ENCODE peak calls at places on chromosomes 4 and X, in six cellular contexts. B, D, Z, Q, E and U are unnamed samples.

GRCh38 chr4:134202557-134202956 is 968 bp upstream of the PABPC4L start:
- DNase-seq in B (no peak), D (no peak), Z (no peak), Q (no peak), E (no peak), U (no peak)

GRCh38 chr4:105923507-105924238 is 28.4 kb downstream of the NPNT start:
- DNase-seq in B (no peak), D (no peak), Z (no peak), Q (no peak), E (no peak), U (peak; percentile 53)

GRCh38 chr4:83112678-83113428 is 1.7 kb downstream of the PLAC8 start:
- DNase-seq in B (no peak), D (no peak), Z (no peak), Q (no peak), E (no peak), U (no peak)

GRCh38 chr4:125169192-125169591 is 145.6 kb upstream of the FAT4 start:
- DNase-seq in B (no peak), D (no peak), Z (no peak), Q (no peak), E (no peak), U (no peak)

GRCh38 chrX:103624111-103624510 is 4.7 kb upstream of the TCEAL1 start:
- DNase-seq in B (no peak), D (no peak), Z (no peak), Q (no peak), E (peak; percentile 60), U (no peak)

GRCh38 chr4:120443111-120443510 is 376.5 kb upstream of the MAD2L1 start:
- DNase-seq in B (no peak), D (no peak), Z (no peak), Q (no peak), E (no peak), U (no peak)

GRCh38 chr4:167903291-167903721 is 189.0 kb upstream of the ANXA10 start:
- DNase-seq in B (no peak), D (no peak), Z (no peak), Q (no peak), E (no peak), U (no peak)

GRCh38 chr4:114417214-114417613 is 181.4 kb upstream of the UGT8 start:
- DNase-seq in B (no peak), D (peak; percentile 18), Z (no peak), Q (no peak), E (no peak), U (no peak)

GRCh38 chr4:108693819-108694218 is 43.4 kb downstream of the OSTC start:
- DNase-seq in B (no peak), D (no peak), Z (no peak), Q (no peak), E (no peak), U (no peak)

GRCh38 chr4:166989886-166990285 is 244.4 kb downstream of the SPOCK3 start:
- DNase-seq in B (no peak), D (no peak), Z (no peak), Q (no peak), E (no peak), U (no peak)

GRCh38 chr4:152738812-152739211 is 40.7 kb downstream of the TIGD4 start:
- DNase-seq in B (no peak), D (no peak), Z (no peak), Q (no peak), E (no peak), U (no peak)

GRCh38 chr4:115028682-115029385 is 84.6 kb downstream of the NDST4 start:
- DNase-seq in B (no peak), D (no peak), Z (no peak), Q (no peak), E (no peak), U (no peak)

GRCh38 chrX:111110098-111110775 is 14.2 kb downstream of the PAK3 start:
- DNase-seq in B (no peak), D (no peak), Z (no peak), Q (no peak), E (no peak), U (no peak)

GRCh38 chr4:138235419-138235952 is 6.7 kb downstream of the SLC7A11 start:
- DNase-seq in B (no peak), D (no peak), Z (no peak), Q (no peak), E (no peak), U (no peak)

GRCh38 chr4:76657443-76657842 is 222.4 kb downstream of the SHROOM3 start:
- DNase-seq in B (no peak), D (no peak), Z (no peak), Q (no peak), E (no peak), U (no peak)
- H3K4me1 ChIP-seq in B (no peaks in the 10 kb centered on the region), D (no peaks in the 10 kb centered on the region), Z (no peaks in the 10 kb centered on the region), Q (no peaks in the 10 kb centered on the region), E (no peaks in the 10 kb centered on the region), U (peaks cover 27% of the 10 kb centered on the region)

GRCh38 chr4:142572076-142572475 is 274.0 kb downstream of the INPP4B start:
- DNase-seq in B (no peak), D (no peak), Z (no peak), Q (no peak), E (no peak), U (no peak)
- TF ChIP-seq CTCF in B (no peak), D (no peak), Z (no peak), Q (no peak), E (no peak), U (no peak)

DNA sequence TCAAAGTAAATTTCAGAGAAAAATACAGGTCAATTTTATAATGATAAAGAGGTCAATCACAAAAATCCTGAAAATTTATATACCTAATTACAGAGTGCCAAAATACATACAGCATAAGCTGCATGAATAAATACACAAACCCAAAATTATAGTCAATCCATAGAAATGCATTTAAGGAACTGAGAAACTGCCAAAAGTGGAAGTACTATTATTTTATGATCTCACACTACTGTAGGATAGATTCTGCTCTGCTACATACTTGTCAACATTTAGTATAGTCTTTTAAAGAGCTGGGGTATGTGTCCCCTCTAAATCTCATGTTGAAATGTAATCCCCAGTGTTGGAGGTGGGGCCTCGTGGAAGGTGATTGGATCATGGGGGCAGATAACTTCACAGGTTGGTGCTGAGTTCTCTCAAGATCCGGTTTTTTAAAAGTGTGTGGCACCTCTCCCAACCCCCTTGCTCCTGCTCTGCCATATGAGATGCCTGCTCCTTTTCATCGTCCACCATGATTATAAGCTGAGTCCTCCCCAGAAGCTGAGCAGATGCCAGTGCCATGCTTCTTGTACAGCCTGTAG is 31.8 kb downstream of the CHIC2 start:
- DNase-seq in B (no peak), D (peak; percentile 41), Z (no peak), Q (no peak), E (no peak), U (no peak)
- H3K4me3 ChIP-seq in B (no peak overlapping the region), D (peak overlapping the region; percentile 39), Z (no peak overlapping the region), Q (no peak overlapping the region), E (no peak overlapping the region), U (peak overlapping the region; percentile 45)

DNA sequence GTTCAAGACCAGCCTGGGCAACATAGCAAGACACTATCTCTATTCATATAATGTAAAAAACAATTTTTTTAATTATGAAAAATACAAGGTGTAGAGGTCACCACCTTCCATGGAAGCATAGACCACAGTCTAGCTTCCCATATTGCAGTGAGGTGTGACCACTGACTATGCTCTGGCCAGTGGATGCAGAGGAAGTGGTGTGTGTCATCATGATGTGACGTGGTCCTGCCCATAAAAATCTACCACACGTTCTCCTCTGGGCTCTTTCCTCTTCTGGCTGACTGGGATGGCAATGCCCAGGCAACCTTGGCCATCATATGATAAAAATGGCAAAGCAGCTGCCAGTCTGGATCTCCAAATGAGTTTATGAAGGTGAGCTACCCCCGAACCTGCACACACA is 65.7 kb downstream of the RBM47 start:
- DNase-seq in B (no peak), D (no peak), Z (no peak), Q (no peak), E (no peak), U (no peak)
- H3K4me1 ChIP-seq in B (peaks cover 47% of the 10 kb centered on the region), D (peaks cover 56% of the 10 kb centered on the region), Z (no peaks in the 10 kb centered on the region), Q (no peaks in the 10 kb centered on the region), E (peaks cover 70% of the 10 kb centered on the region), U (no peaks in the 10 kb centered on the region)

GRCh38 chrX:131626681-131627296 is 82.9 kb downstream of the OR13H1 start:
- DNase-seq in B (no peak), D (no peak), Z (no peak), Q (no peak), E (no peak), U (no peak)
- TF ChIP-seq CTCF in B (no peak), D (no peak), Z (no peak), Q (no peak), E (no peak), U (no peak)

DNA sequence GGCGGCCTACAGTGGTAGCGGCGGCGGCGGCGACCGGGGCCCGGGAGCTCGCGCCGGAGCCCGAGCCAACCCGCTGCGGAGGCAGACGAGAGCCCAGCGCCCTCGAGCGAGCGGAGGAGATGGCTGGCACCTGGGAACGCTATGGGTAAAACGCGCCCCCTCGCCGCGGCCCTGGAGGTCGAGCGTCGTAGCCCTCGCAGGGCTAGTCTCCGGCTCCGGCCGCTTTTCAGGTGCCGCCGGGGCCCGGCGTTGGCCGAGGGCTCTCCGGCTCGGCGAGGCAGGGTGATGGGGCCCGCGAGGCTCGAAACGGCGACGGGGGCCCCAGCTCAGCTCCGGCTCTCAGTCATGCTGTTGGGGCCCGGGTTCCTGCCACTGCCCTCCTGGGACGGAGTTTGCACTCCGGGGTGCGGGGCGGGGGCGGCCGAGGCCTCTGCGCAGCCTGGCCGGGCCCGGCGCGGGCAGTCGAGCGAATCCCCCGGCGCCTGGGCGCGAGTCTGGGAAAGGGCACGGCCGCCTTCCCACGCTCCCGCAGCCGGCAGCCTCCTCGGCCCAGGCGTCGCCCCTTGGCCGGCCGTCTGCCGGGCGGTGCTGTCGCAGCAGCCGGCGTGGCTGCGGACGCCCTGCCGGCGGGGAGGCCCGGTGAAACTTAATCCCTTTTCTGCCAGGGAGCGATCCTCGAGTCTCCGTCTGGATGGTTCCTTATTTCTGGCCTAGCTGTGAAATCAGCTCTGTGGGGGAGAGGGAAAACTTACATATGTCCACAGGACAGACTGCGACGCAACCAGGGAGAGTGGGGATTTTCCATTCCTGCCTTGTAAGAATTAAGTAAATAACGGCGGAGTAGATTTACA is 845 bp downstream of the MID2 start:
- DNase-seq in B (peak; percentile 32), D (no peak), Z (peak; percentile 43), Q (peak; percentile 64), E (peak; percentile 45), U (no peak)
- H3K4me3 ChIP-seq in B (no peak overlapping the region), D (no peak overlapping the region), Z (peak overlapping the region; percentile 3), Q (peak overlapping the region; percentile 73), E (no peak overlapping the region), U (peak overlapping the region; percentile 74)

GRCh38 chr4:89256203-89256800 is 51.3 kb downstream of the GPRIN3 start:
- DNase-seq in B (no peak), D (no peak), Z (no peak), Q (no peak), E (no peak), U (no peak)
- H3K4me1 ChIP-seq in B (peaks cover 37% of the 10 kb centered on the region), D (no peaks in the 10 kb centered on the region), Z (peaks cover 2% of the 10 kb centered on the region), Q (no peaks in the 10 kb centered on the region), E (no peaks in the 10 kb centered on the region), U (no peaks in the 10 kb centered on the region)

DNA sequence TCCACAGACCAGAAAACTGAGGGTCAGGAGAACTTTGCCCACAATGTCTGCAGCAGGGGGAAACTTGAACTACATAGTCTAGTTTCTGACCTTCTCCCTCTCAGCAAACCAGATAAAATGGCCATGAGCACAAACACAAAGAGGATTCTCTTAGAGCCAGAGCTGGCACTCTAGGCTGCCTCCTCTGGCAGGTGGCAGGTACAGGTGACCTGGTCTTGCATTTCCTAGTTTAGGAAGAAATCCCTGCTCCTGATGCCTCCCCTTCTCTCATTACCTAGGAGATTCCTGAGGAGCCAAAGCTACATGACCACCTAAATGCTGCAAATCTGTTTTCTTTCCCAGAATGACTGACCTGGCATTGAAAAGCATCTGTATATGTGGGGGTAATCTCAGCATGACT is 45.1 kb downstream of the ARHGEF9 start:
- DNase-seq in B (no peak), D (no peak), Z (no peak), Q (no peak), E (no peak), U (no peak)
- TF ChIP-seq CTCF in B (no peak), D (no peak), Z (no peak), Q (no peak), E (no peak), U (no peak)